ENCODE peak calls at places on chromosomes 12 and 14, in six cellular contexts. R is endodermal cell, H is SK-N-DZ, A is G401, X is lung microvascular endothelial cell, Q is Right ventricle myocardium superior. V is an unnamed sample.

GRCh38 chr12:108419949-108420348 is 80.8 kb upstream of the CMKLR1 start:
- DNase-seq in R (no peak), H (peak; percentile 3), A (peak; percentile 40), X (no peak), Q (no peak), V (no peak)

GRCh38 chr14:63282997-63283396 is 35.7 kb downstream of the GPHB5 start:
- DNase-seq in R (no peak), H (no peak), A (no peak), X (no peak), Q (no peak), V (no peak)

GRCh38 chr12:123078114-123078465 is 72.8 kb downstream of the PITPNM2 start:
- DNase-seq in R (no peak), H (no peak), A (peak; percentile 71), X (no peak), Q (no peak), V (no peak)

GRCh38 chr12:132065203-132065602 is 78.9 kb downstream of the DDX51 start:
- DNase-seq in R (no peak), H (no peak), A (no peak), X (no peak), Q (no peak), V (no peak)

GRCh38 chr14:38951451-38951850 is 151.6 kb downstream of the SEC23A start:
- DNase-seq in R (no peak), H (no peak), A (no peak), X (peak; percentile 40), Q (no peak), V (no peak)

GRCh38 chr12:84764006-84764405 is 148.6 kb downstream of the SLC6A15 start:
- DNase-seq in R (no peak), H (no peak), A (no peak), X (no peak), Q (no peak), V (no peak)

GRCh38 chr12:99910342-99910741 is 74.4 kb downstream of the ANKS1B start:
- DNase-seq in R (no peak), H (no peak), A (no peak), X (no peak), Q (no peak), V (no peak)

GRCh38 chr12:88775742-88776151 is 195.5 kb upstream of the KITLG start:
- DNase-seq in R (no peak), H (no peak), A (no peak), X (peak; percentile 16), Q (no peak), V (no peak)

GRCh38 chr12:45989277-45989856 is 1.0 kb downstream of the SCAF11 start:
- DNase-seq in R (no peak), H (no peak), A (peak; percentile 77), X (no peak), Q (no peak), V (no peak)

GRCh38 chr12:57864382-57864781 is 17.9 kb upstream of the CTDSP2 start:
- DNase-seq in R (peak; percentile 83), H (no peak), A (peak; percentile 93), X (no peak), Q (no peak), V (no peak)

GRCh38 chr12:22380029-22380428 is 45.5 kb upstream of the ST8SIA1 start:
- DNase-seq in R (no peak), H (no peak), A (no peak), X (no peak), Q (no peak), V (no peak)

GRCh38 chr12:57793920-57794319 is 11.3 kb downstream of the TSFM start:
- DNase-seq in R (no peak), H (no peak), A (no peak), X (peak; percentile 75), Q (no peak), V (no peak)

GRCh38 chr14:92209141-92209540 is 87.4 kb downstream of the CPSF2 start:
- DNase-seq in R (no peak), H (no peak), A (no peak), X (no peak), Q (no peak), V (no peak)

GRCh38 chr14:50829472-50830043 is 1.4 kb downstream of the NIN start:
- DNase-seq in R (no peak), H (peak; percentile 16), A (peak; percentile 70), X (peak; percentile 8), Q (no peak), V (no peak)

GRCh38 chr12:131555866-131556265 is 155.0 kb upstream of the SFSWAP start:
- DNase-seq in R (no peak), H (no peak), A (no peak), X (no peak), Q (no peak), V (no peak)

GRCh38 chr14:79373451-79373850 is 837.9 kb downstream of the DIO2 start:
- DNase-seq in R (no peak), H (no peak), A (no peak), X (no peak), Q (no peak), V (no peak)

GRCh38 chr14:90381999-90382451 is 14.8 kb upstream of the CALM1 start:
- DNase-seq in R (peak; percentile 81), H (peak; percentile 29), A (peak; percentile 81), X (no peak), Q (peak; percentile 50), V (peak; percentile 69)

GRCh38 chr12:87001102-87001501 is 744.9 kb upstream of the MGAT4C start:
- DNase-seq in R (no peak), H (no peak), A (no peak), X (no peak), Q (no peak), V (no peak)

GRCh38 chr12:61490732-61491498 is 769.3 kb upstream of the USP15 start:
- DNase-seq in R (no peak), H (no peak), A (no peak), X (no peak), Q (no peak), V (no peak)

GRCh38 chr14:53670701-53671100 is 285.9 kb downstream of the BMP4 start:
- DNase-seq in R (no peak), H (no peak), A (no peak), X (no peak), Q (no peak), V (no peak)

GRCh38 chr12:108129017-108129812 is at the start of gene WSCD2:
- DNase-seq in R (peak; percentile 99), H (peak; percentile 57), A (peak; percentile 74), X (peak; percentile 16), Q (peak; percentile 68), V (peak; percentile 96)

GRCh38 chr14:52131640-52132320 is 62.9 kb upstream of the NID2 start:
- DNase-seq in R (peak; percentile 93), H (peak; percentile 83), A (peak; percentile 50), X (peak; percentile 93), Q (peak; percentile 72), V (peak; percentile 90)

V was measured in islet precursor cell.